ENCODE peak calls at places on chromosomes 13 and 19, in four cellular contexts. One of them, this sample, is unnamed.
A peak's percentile ranks its signal among the peaks of the same experiment; 100 is the strongest.

GRCh38 chr13:51995677-51996551 is 15.3 kb downstream of the ATP7B start:
- DNase-seq in hippocampal formation: peak; percentile 41
- DNase-seq in GM04504: no peak
- DNase-seq in amygdala: peak; percentile 25
- DNase-seq in this sample: no peak

GRCh38 chr19:17488593-17489391 is 18.5 kb downstream of the SLC27A1 start:
- DNase-seq in amygdala: no peak
- DNase-seq in GM04504: no peak
- DNase-seq in hippocampal formation: no peak
- DNase-seq in this sample: no peak

GRCh38 chr19:38745316-38745715 is 1.0 kb upstream of the CAPN12 start:
- DNase-seq in amygdala: no peak
- DNase-seq in GM04504: no peak
- DNase-seq in hippocampal formation: no peak
- DNase-seq in this sample: no peak

GRCh38 chr19:39199025-39199424 is 2.3 kb downstream of the NCCRP1 start:
- DNase-seq in amygdala: peak; percentile 52
- DNase-seq in hippocampal formation: peak; percentile 46
- DNase-seq in GM04504: peak; percentile 15
- DNase-seq in this sample: no peak

GRCh38 chr13:42497798-42498197 is 76.2 kb upstream of the TNFSF11 start:
- DNase-seq in GM04504: no peak
- DNase-seq in hippocampal formation: no peak
- DNase-seq in amygdala: no peak
- DNase-seq in this sample: no peak

GRCh38 chr19:39160523-39160861 is 34.9 kb downstream of the PAK4 start:
- DNase-seq in GM04504: no peak
- DNase-seq in amygdala: no peak
- DNase-seq in hippocampal formation: no peak
- DNase-seq in this sample: no peak

GRCh38 chr13:30907167-30907761 is 1.2 kb downstream of the MEDAG start:
- DNase-seq in GM04504: no peak
- DNase-seq in amygdala: no peak
- DNase-seq in hippocampal formation: no peak
- DNase-seq in this sample: no peak

GRCh38 chr13:81017525-81018152 is 676.7 kb upstream of the SPRY2 start:
- DNase-seq in GM04504: peak; percentile 1
- DNase-seq in amygdala: no peak
- DNase-seq in hippocampal formation: no peak
- DNase-seq in this sample: no peak

GRCh38 chr19:30651066-30651465 is 278.9 kb downstream of the ZNF536 start:
- DNase-seq in hippocampal formation: no peak
- DNase-seq in GM04504: no peak
- DNase-seq in amygdala: no peak
- DNase-seq in this sample: no peak

GRCh38 chr13:80664930-80665329 is 324.0 kb upstream of the SPRY2 start:
- DNase-seq in GM04504: no peak
- DNase-seq in amygdala: no peak
- DNase-seq in hippocampal formation: no peak
- DNase-seq in this sample: no peak

GRCh38 chr19:44111910-44112463 is 1.2 kb upstream of the ZNF225 start:
- DNase-seq in amygdala: peak; percentile 6
- DNase-seq in hippocampal formation: no peak
- DNase-seq in GM04504: no peak
- DNase-seq in this sample: peak; percentile 73

GRCh38 chr13:110030394-110030928 is 244.1 kb upstream of the IRS2 start:
- DNase-seq in hippocampal formation: no peak
- DNase-seq in GM04504: no peak
- DNase-seq in amygdala: no peak
- DNase-seq in this sample: no peak

GRCh38 chr19:38556521-38557174 is 61.1 kb downstream of the MAP4K1 start:
- DNase-seq in GM04504: no peak
- DNase-seq in hippocampal formation: no peak
- DNase-seq in amygdala: no peak
- DNase-seq in this sample: no peak